ENCODE peak calls at places on chromosomes 2 and 18, in six cellular contexts. L is KBM-7; X is A673; B is AG04449; D is activated naive CD4-positive, alpha-beta T cell; T is activated T-cell treated with anti-CD3 and anti-CD28 coated beads for 24 hours. G is an unnamed sample.

GRCh38 chr2:1518891-1519530 is 105.7 kb downstream of the TPO start:
- DNase-seq in L (peak), X (no peak), B (no peak), D (no peak), T (no peak), G (no peak)

GRCh38 chr18:12377556-12378553 is 828 bp upstream of the AFG3L2 start:
- DNase-seq in L (peak), X (peak), B (peak), D (no peak), T (no peak), G (no peak)

GRCh38 chr2:97983698-97984097 is 12.1 kb downstream of the TMEM131 start:
- DNase-seq in L (no peak), X (no peak), B (no peak), D (no peak), T (no peak), G (no peak)

GRCh38 chr2:228728961-228729360 is 542.1 kb downstream of the PID1 start:
- DNase-seq in L (no peak), X (no peak), B (no peak), D (no peak), T (no peak), G (no peak)

GRCh38 chr2:219155054-219155644 is 5.5 kb downstream of the NHEJ1 start:
- DNase-seq in L (peak), X (peak), B (no peak), D (no peak), T (peak), G (no peak)

GRCh38 chr18:44060197-44060596 is 620.5 kb upstream of the SETBP1 start:
- DNase-seq in L (no peak), X (no peak), B (no peak), D (no peak), T (no peak), G (no peak)

GRCh38 chr18:47323158-47323557 is 71.7 kb upstream of the SKOR2 start:
- DNase-seq in L (no peak), X (peak), B (peak), D (no peak), T (no peak), G (no peak)

GRCh38 chr2:161250864-161251436 is 57.3 kb upstream of the PSMD14 start:
- DNase-seq in L (peak), X (peak), B (no peak), D (no peak), T (no peak), G (no peak)

GRCh38 chr2:176177580-176178270 is 10.7 kb upstream of the HOXD1 start:
- DNase-seq in L (peak), X (peak), B (no peak), D (no peak), T (no peak), G (no peak)

GRCh38 chr2:42659601-42660000 is 91.2 kb downstream of the MTA3 start:
- DNase-seq in L (no peak), X (no peak), B (no peak), D (no peak), T (no peak), G (no peak)

GRCh38 chr2:150971910-150972309 is 289.8 kb downstream of the RBM43 start:
- DNase-seq in L (no peak), X (no peak), B (no peak), D (no peak), T (no peak), G (no peak)

GRCh38 chr2:147464737-147465437 is 379.9 kb upstream of the ACVR2A start:
- DNase-seq in L (no peak), X (peak), B (no peak), D (no peak), T (no peak), G (no peak)

GRCh38 chr2:58900664-58901063 is 659.5 kb upstream of the FANCL start:
- DNase-seq in L (peak), X (no peak), B (no peak), D (no peak), T (no peak), G (no peak)

GRCh38 chr2:231399853-231400667 is 4.5 kb downstream of the B3GNT7 start:
- DNase-seq in L (no peak), X (no peak), B (no peak), D (no peak), T (no peak), G (peak)

GRCh38 chr2:100793982-100794381 is 26.0 kb upstream of the NPAS2 start:
- DNase-seq in L (no peak), X (no peak), B (no peak), D (no peak), T (no peak), G (no peak)

GRCh38 chr2:29433920-29434319 is 318.7 kb downstream of the CLIP4 start:
- DNase-seq in L (no peak), X (no peak), B (no peak), D (no peak), T (no peak), G (no peak)

GRCh38 chr2:224836263-224836662 is 120.1 kb upstream of the CCDC195 start:
- DNase-seq in L (no peak), X (no peak), B (peak), D (no peak), T (no peak), G (no peak)

GRCh38 chr2:223532161-223532560 is 70.0 kb downstream of the SCG2 start:
- DNase-seq in L (no peak), X (no peak), B (no peak), D (no peak), T (no peak), G (no peak)

GRCh38 chr2:19403785-19404184 is 45.4 kb upstream of the OSR1 start:
- DNase-seq in L (no peak), X (no peak), B (no peak), D (no peak), T (no peak), G (no peak)

GRCh38 chr2:46134531-46135229 is 162.5 kb upstream of the EPAS1 start:
- DNase-seq in L (no peak), X (peak), B (no peak), D (no peak), T (no peak), G (no peak)

GRCh38 chr2:18154812-18155211 is 276.3 kb downstream of the KCNS3 start:
- DNase-seq in L (no peak), X (no peak), B (no peak), D (no peak), T (no peak), G (no peak)

GRCh38 chr2:182893666-182894065 is 27.2 kb upstream of the FRZB start:
- DNase-seq in L (no peak), X (no peak), B (no peak), D (no peak), T (no peak), G (no peak)

GRCh38 chr2:204663816-204664421 is 118.6 kb downstream of the PARD3B start:
- DNase-seq in L (no peak), X (no peak), B (no peak), D (no peak), T (no peak), G (no peak)

GRCh38 chr2:56522605-56523089 is 338.9 kb downstream of the CCDC85A start:
- DNase-seq in L (no peak), X (peak), B (no peak), D (no peak), T (no peak), G (no peak)

GRCh38 chr2:171069286-171069956 is 91.3 kb downstream of the TLK1 start:
- DNase-seq in L (no peak), X (no peak), B (no peak), D (no peak), T (no peak), G (no peak)

GRCh38 chr2:159307942-159308341 is 21.4 kb upstream of the WDSUB1 start:
- DNase-seq in L (no peak), X (no peak), B (no peak), D (no peak), T (no peak), G (no peak)

GRCh38 chr18:65754121-65754520 is 3.3 kb downstream of the CDH7 start:
- DNase-seq in L (peak), X (peak), B (no peak), D (no peak), T (no peak), G (no peak)

GRCh38 chr18:57803119-57803969 is at the start of gene ATP8B1:
- DNase-seq in L (no peak), X (peak), B (no peak), D (no peak), T (no peak), G (peak)

GRCh38 chr2:240358080-240358479 is 77.4 kb upstream of the GPC1 start:
- DNase-seq in L (no peak), X (no peak), B (no peak), D (no peak), T (no peak), G (no peak)

GRCh38 chr2:109439897-109440506 is 173.8 kb downstream of the SEPTIN10 start:
- DNase-seq in L (no peak), X (no peak), B (no peak), D (no peak), T (no peak), G (no peak)

GRCh38 chr2:190338453-190338852 is 4.9 kb upstream of the INPP1 start:
- DNase-seq in L (no peak), X (no peak), B (no peak), D (no peak), T (no peak), G (no peak)

G was measured in H1.